ENCODE peak calls at places on chromosomes 11 and 22, in five cellular contexts. H is NCI-H1417, F is hepatocyte, A is H1, O is T-cell. X is an unnamed sample.

GRCh38 chr22:22925146-22925794 is 37.7 kb downstream of the IGLL5 start:
- DNase-seq in O (no peak), F (no peak), H (no peak), A (no peak), X (no peak)

GRCh38 chr11:62574363-62575057 is 819 bp upstream of the EEF1G start:
- DNase-seq in O (no peak), A (no peak), F (peak), H (peak), X (no peak)

GRCh38 chr11:112882494-112883381 is 78.5 kb upstream of the NCAM1 start:
- DNase-seq in O (no peak), H (no peak), F (peak), A (no peak), X (no peak)

GRCh38 chr22:48340727-48341709 is 1486.7 kb downstream of the BRD1 start:
- DNase-seq in O (no peak), H (no peak), A (no peak), F (no peak), X (no peak)

GRCh38 chr11:12496181-12497025 is 119.0 kb downstream of the PARVA start:
- DNase-seq in H (no peak), A (peak), O (no peak), F (no peak), X (peak)

GRCh38 chr11:75380716-75381420 is 18.4 kb upstream of the RPS3 start:
- DNase-seq in F (peak), A (no peak), H (no peak), O (no peak), X (no peak)

GRCh38 chr22:20566420-20567260 is 59.2 kb downstream of the MED15 start:
- DNase-seq in O (peak), F (peak), H (no peak), A (no peak), X (no peak)

GRCh38 chr11:76806608-76807205 is 23.6 kb downstream of the TSKU start:
- DNase-seq in H (no peak), O (no peak), A (no peak), F (no peak), X (no peak)

GRCh38 chr11:31805037-31805628 is 6.0 kb downstream of the PAX6 start:
- DNase-seq in H (no peak), A (peak), O (no peak), F (no peak), X (no peak)

GRCh38 chr11:35390737-35391682 is 28.3 kb downstream of the SLC1A2 start:
- DNase-seq in O (no peak), A (no peak), H (no peak), F (peak), X (no peak)

GRCh38 chr22:49305966-49306631 is 521.6 kb downstream of the BRD1 start:
- DNase-seq in F (no peak), A (peak), O (no peak), H (no peak), X (no peak)

GRCh38 chr11:77747381-77747969 is 73.0 kb downstream of the RSF1 start:
- DNase-seq in F (no peak), A (no peak), O (no peak), H (no peak), X (no peak)

GRCh38 chr11:61004841-61005240 is 33.4 kb downstream of the CD6 start:
- DNase-seq in O (peak), A (no peak), F (no peak), H (no peak), X (peak)

GRCh38 chr11:4025957-4026324 is 68.7 kb upstream of the RRM1 start:
- DNase-seq in H (no peak), A (no peak), O (no peak), F (no peak), X (no peak)

GRCh38 chr11:2175659-2176058 is 4.0 kb upstream of the TH start:
- DNase-seq in F (no peak), O (no peak), H (no peak), A (no peak), X (no peak)

GRCh38 chr11:61870429-61871039 is 20.8 kb downstream of the FADS3 start:
- DNase-seq in F (no peak), A (no peak), H (no peak), O (no peak), X (no peak)

GRCh38 chr11:36280531-36280930 is 8.7 kb downstream of the COMMD9 start:
- DNase-seq in F (no peak), A (no peak), H (no peak), O (no peak), X (no peak)

GRCh38 chr11:11071483-11071882 is 213.6 kb upstream of the ZBED5 start:
- DNase-seq in F (no peak), O (no peak), H (no peak), A (no peak), X (no peak)

GRCh38 chr11:114168086-114168448 is 108.6 kb downstream of the ZBTB16 start:
- DNase-seq in O (no peak), A (no peak), H (no peak), F (no peak), X (no peak)

GRCh38 chr11:56911312-56911711 is 77.4 kb upstream of the OR5AK2 start:
- DNase-seq in H (no peak), O (no peak), A (no peak), F (no peak), X (no peak)

GRCh38 chr11:78354741-78355705 is 62.6 kb downstream of the GAB2 start:
- DNase-seq in F (no peak), H (peak), A (no peak), O (no peak), X (no peak)

GRCh38 chr22:19291218-19291579 is 320 bp downstream of the CLTCL1 start:
- DNase-seq in O (no peak), F (peak), A (peak), H (peak), X (no peak)

GRCh38 chr11:61961570-61962212 is 5.7 kb downstream of the FTH1 start:
- DNase-seq in A (no peak), O (no peak), F (peak), H (no peak), X (no peak)

GRCh38 chr11:7160814-7161489 is 72.2 kb downstream of the RBMXL2 start:
- DNase-seq in O (no peak), H (no peak), F (no peak), A (no peak), X (no peak)

GRCh38 chr22:19974233-19974861 is 32.7 kb upstream of the TXNRD2 start:
- DNase-seq in H (peak), A (peak), O (no peak), F (peak), X (peak)

GRCh38 chr22:36184433-36185035 is 17.1 kb downstream of the APOL4 start:
- DNase-seq in A (no peak), O (no peak), H (peak), F (no peak), X (no peak)

GRCh38 chr22:36439481-36440271 is 41.8 kb downstream of the TXN2 start:
- DNase-seq in A (no peak), F (peak), O (no peak), H (no peak), X (no peak)

GRCh38 chr11:4375431-4376113 is 7.4 kb upstream of the OR52B4 start:
- DNase-seq in O (no peak), H (no peak), A (no peak), F (no peak), X (no peak)

GRCh38 chr11:113274708-113275582 is 39.4 kb upstream of the TTC12 start:
- DNase-seq in O (no peak), F (no peak), A (peak), H (no peak), X (peak)

GRCh38 chr11:61827573-61828378 is at the start of gene FADS2:
- DNase-seq in F (peak), A (peak), O (peak), H (peak), X (peak)

GRCh38 chr22:48496987-48497650 is 1330.6 kb downstream of the BRD1 start:
- DNase-seq in H (no peak), O (no peak), A (peak), F (peak), X (no peak)

GRCh38 chr11:3849297-3849874 is 6.1 kb upstream of the STIM1 start:
- DNase-seq in O (peak), A (no peak), F (peak), H (peak), X (no peak)

GRCh38 chr22:35484651-35485372 is 55.8 kb upstream of the RASD2 start:
- DNase-seq in O (no peak), A (no peak), F (no peak), H (no peak), X (no peak)